ENCODE peak calls at places on chromosome 4, in eight cellular contexts. G is psoas muscle; W is CD8-positive, alpha-beta memory T cell; L is NT2/D1; R is pancreas; F is right lobe of liver; I is CD4-positive, alpha-beta memory T cell; K is transverse colon. H is an unnamed sample.

GRCh38 chr4:100591156-100591876 is 73.5 kb upstream of the EMCN start:
- DNase-seq in G (no peak), W (no peak), L (no peak), R (peak; percentile 79), F (no peak), I (no peak), K (no peak), H (peak; percentile 82)

GRCh38 chr4:111031180-111031579 is 408.3 kb upstream of the PITX2 start:
- DNase-seq in G (no peak), W (no peak), L (no peak), R (no peak), F (no peak), I (no peak), K (no peak), H (no peak)

GRCh38 chr4:57639566-57640328 is 529.6 kb upstream of the IGFBP7 start:
- DNase-seq in G (no peak), W (no peak), L (peak; percentile 1), R (peak; percentile 11), F (no peak), I (no peak), K (peak; percentile 9), H (no peak)

GRCh38 chr4:143390764-143391163 is 54.1 kb downstream of the GAB1 start:
- DNase-seq in G (no peak), W (no peak), L (no peak), R (no peak), F (no peak), I (no peak), K (peak; percentile 21), H (no peak)

GRCh38 chr4:156884183-156884582 is 87.4 kb downstream of the PDGFC start:
- DNase-seq in G (no peak), W (no peak), L (no peak), R (no peak), F (no peak), I (no peak), K (no peak), H (no peak)

GRCh38 chr4:140140566-140140965 is 13.4 kb downstream of the MAML3 start:
- DNase-seq in G (no peak), W (no peak), L (no peak), R (no peak), F (no peak), I (no peak), K (no peak), H (no peak)

GRCh38 chr4:85879518-85879917 is 404.6 kb downstream of the ARHGAP24 start:
- DNase-seq in G (no peak), W (no peak), L (no peak), R (no peak), F (no peak), I (no peak), K (no peak), H (no peak)

GRCh38 chr4:5338511-5338910 is 287.2 kb downstream of the STK32B start:
- DNase-seq in G (no peak), W (no peak), L (no peak), R (no peak), F (no peak), I (no peak), K (no peak), H (no peak)

GRCh38 chr4:169620846-169621228 is 459 bp downstream of the CLCN3 start:
- DNase-seq in G (no peak), W (peak; percentile 14), L (no peak), R (no peak), F (no peak), I (no peak), K (peak; percentile 28), H (no peak)

GRCh38 chr4:54277691-54278090 is 48.6 kb downstream of the PDGFRA start:
- DNase-seq in G (no peak), W (no peak), L (no peak), R (no peak), F (no peak), I (no peak), K (no peak), H (no peak)

GRCh38 chr4:150366487-150366999 is 215.4 kb upstream of the MAB21L2 start:
- DNase-seq in G (no peak), W (no peak), L (peak; percentile 35), R (no peak), F (no peak), I (no peak), K (no peak), H (no peak)

GRCh38 chr4:159018062-159018629 is 84.7 kb upstream of the RAPGEF2 start:
- DNase-seq in G (no peak), W (no peak), L (no peak), R (no peak), F (no peak), I (no peak), K (no peak), H (peak; percentile 22)

GRCh38 chr4:9703391-9703790 is 78.0 kb upstream of the DRD5 start:
- DNase-seq in G (peak; percentile 64), W (peak; percentile 31), L (peak; percentile 68), R (no peak), F (peak; percentile 27), I (peak; percentile 70), K (peak; percentile 83), H (peak; percentile 37)

GRCh38 chr4:52912608-52913007 is 50.5 kb downstream of the RASL11B start:
- DNase-seq in G (no peak), W (no peak), L (no peak), R (no peak), F (no peak), I (no peak), K (no peak), H (no peak)

GRCh38 chr4:156388826-156389225 is 435.2 kb upstream of the CTSO start:
- DNase-seq in G (no peak), W (no peak), L (no peak), R (no peak), F (no peak), I (no peak), K (no peak), H (no peak)

GRCh38 chr4:32189788-32190187 is 1469.6 kb downstream of the PCDH7 start:
- DNase-seq in G (no peak), W (no peak), L (no peak), R (peak; percentile 54), F (no peak), I (no peak), K (no peak), H (no peak)

GRCh38 chr4:67327245-67327860 is 217.9 kb downstream of the CENPC start:
- DNase-seq in G (no peak), W (peak; percentile 18), L (peak; percentile 42), R (no peak), F (no peak), I (peak; percentile 35), K (peak; percentile 46), H (peak; percentile 40)

DNA sequence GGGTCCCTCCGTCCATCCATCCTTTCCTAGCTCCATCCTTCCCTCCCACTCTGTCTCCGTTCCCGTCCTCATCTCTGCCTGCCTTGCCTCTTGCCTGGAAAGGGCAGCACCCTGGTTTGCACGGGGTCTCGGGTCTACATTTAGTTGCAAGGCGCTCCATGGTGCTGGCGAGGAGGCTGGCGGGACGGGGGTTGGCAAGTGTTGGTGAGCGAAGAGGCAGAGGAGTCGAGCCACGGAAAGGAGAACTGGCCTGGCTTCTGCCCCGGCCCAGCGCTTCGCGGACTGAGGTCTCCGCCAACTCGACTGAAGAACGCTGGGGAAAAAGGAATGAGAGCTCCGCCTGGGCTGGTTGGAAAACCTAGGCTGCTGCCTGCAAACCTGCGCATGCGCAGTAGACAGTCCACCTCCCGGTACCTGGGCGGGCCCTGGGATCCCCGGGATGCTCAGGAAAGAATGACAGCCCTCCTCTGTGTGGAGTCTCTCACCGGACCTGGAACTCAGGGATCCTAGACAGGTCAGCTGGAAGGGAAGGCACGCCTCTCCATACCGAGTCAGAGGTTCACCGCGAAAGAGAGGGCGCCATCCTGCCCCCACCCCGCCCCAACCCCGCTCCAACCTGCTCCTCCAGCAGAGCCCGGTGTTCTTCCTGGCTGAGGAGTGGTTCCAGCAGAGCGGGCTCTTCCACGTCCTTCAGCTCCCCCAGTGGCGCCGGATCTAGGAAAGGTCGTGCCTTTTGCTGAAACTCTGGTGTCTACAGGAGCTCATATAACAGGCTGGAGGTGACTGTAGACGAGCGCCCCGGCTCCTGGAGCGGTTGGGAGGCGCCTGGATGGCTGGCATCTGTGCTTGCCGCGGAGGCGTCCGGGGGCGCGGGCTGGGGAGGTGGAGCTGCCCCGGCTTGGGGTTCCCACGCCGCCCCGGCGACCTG is 6.0 kb downstream of the FRG2 start:
- DNase-seq in G (peak; percentile 48), W (no peak), L (peak; percentile 51), R (peak; percentile 88), F (peak; percentile 64), I (no peak), K (peak; percentile 17), H (no peak)
- H3K27me3 ChIP-seq in G (no peaks in the 10 kb centered on the region), W (peaks cover 19% of the 10 kb centered on the region), L (peaks cover 66% of the 10 kb centered on the region), R (no peaks in the 10 kb centered on the region), F (no peaks in the 10 kb centered on the region), I (peaks cover 10% of the 10 kb centered on the region), K (peaks cover 68% of the 10 kb centered on the region), H (peaks cover 66% of the 10 kb centered on the region)

DNA sequence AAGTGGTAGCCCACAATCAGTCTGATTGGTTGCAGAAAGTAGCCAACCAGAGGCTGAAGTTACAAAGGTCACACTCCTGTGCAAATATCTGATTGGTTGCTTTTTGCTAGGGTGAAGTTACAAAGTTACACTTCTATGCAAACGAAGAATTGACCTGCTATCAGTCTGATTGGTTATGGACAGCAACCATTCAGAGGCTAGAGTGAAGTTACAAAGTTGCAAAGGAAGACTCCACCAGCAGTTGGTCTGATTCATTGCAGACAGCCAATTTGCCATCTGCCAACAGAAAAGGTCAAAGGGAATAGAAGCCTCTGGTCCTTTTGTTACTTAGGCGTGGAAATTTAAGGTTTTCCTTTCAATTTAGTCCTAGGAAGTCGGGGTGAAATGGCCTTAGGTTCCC is 377.7 kb downstream of the PRDM5 start:
- DNase-seq in G (no peak), W (no peak), L (no peak), R (no peak), F (no peak), I (no peak), K (no peak), H (no peak)
- H3K4me3 ChIP-seq in G (no peak overlapping the region), W (no peak overlapping the region), L (no peak overlapping the region), R (no peak overlapping the region), F (no peak overlapping the region), I (no peak overlapping the region), K (no peak overlapping the region), H (no peak overlapping the region)

GRCh38 chr4:8641931-8642650 is 49.5 kb downstream of the CPZ start:
- DNase-seq in G (no peak), W (no peak), L (no peak), R (peak; percentile 26), F (no peak), I (no peak), K (no peak), H (no peak)
- H3K27me3 ChIP-seq in G (no peaks in the 10 kb centered on the region), W (no peaks in the 10 kb centered on the region), L (peaks cover 6% of the 10 kb centered on the region), R (no peaks in the 10 kb centered on the region), F (no peaks in the 10 kb centered on the region), I (no peaks in the 10 kb centered on the region), K (peaks cover 13% of the 10 kb centered on the region), H (peaks cover 11% of the 10 kb centered on the region)

GRCh38 chr4:118354913-118355312 is 2.1 kb upstream of the PRSS12 start:
- DNase-seq in G (no peak), W (no peak), L (no peak), R (no peak), F (no peak), I (no peak), K (no peak), H (no peak)

GRCh38 chr4:118353452-118353851 is 649 bp upstream of the PRSS12 start:
- DNase-seq in G (no peak), W (no peak), L (no peak), R (no peak), F (no peak), I (no peak), K (no peak), H (no peak)

GRCh38 chr4:118352843-118353373 is at the start of gene PRSS12:
- DNase-seq in G (peak; percentile 72), W (peak; percentile 37), L (peak; percentile 66), R (peak; percentile 93), F (peak; percentile 72), I (peak; percentile 42), K (peak; percentile 85), H (peak; percentile 10)

GRCh38 chr4:118350961-118351360 is 1.8 kb downstream of the PRSS12 start:
- DNase-seq in G (no peak), W (no peak), L (no peak), R (no peak), F (no peak), I (no peak), K (no peak), H (no peak)

GRCh38 chr4:118351851-118352827 is 664 bp downstream of the PRSS12 start:
- DNase-seq in G (peak; percentile 56), W (no peak), L (no peak), R (peak; percentile 89), F (peak; percentile 46), I (peak; percentile 1), K (peak; percentile 65), H (no peak)
- H3K4me3 ChIP-seq in G (peak overlapping the region; percentile 62), W (no peak overlapping the region), L (peak overlapping the region; percentile 62), R (peak overlapping the region; percentile 80), F (peak overlapping the region; percentile 55), I (no peak overlapping the region), K (peak overlapping the region; percentile 47), H (peak overlapping the region; percentile 52)